ENCODE peak calls at places on chromosomes 16 and 17, in eight cellular contexts. K is heart left ventricle, E is body of pancreas, X is BE2C, V is astrocyte, Z is prostate gland, N is stomach, H is upper lobe of right lung. U is an unnamed sample. For H3K4me1, the result is how much of the 10 kb centered on the place peaks cover.

GRCh38 chr16:88700636-88701482 is 5.3 kb downstream of the RNF166 start:
- DNase-seq in K (peak), E (peak), X (no peak), V (peak), Z (peak), N (peak), H (peak), U (peak)

GRCh38 chr17:61639818-61640217 is 48.8 kb upstream of the NACA2 start:
- DNase-seq in K (no peak), E (no peak), X (no peak), V (no peak), Z (no peak), N (no peak), H (no peak), U (no peak)

GRCh38 chr16:81521141-81521626 is 76.6 kb downstream of the CMIP start:
- DNase-seq in K (no peak), E (peak), X (no peak), V (no peak), Z (no peak), N (peak), H (peak), U (no peak)

GRCh38 chr16:24834459-24835335 is 11.1 kb upstream of the SLC5A11 start:
- DNase-seq in K (no peak), E (no peak), X (peak), V (no peak), Z (peak), N (peak), H (no peak), U (peak)

GRCh38 chr16:86344586-86344871 is 165.8 kb upstream of the FOXF1 start:
- DNase-seq in K (no peak), E (no peak), X (no peak), V (no peak), Z (no peak), N (no peak), H (no peak), U (no peak)

GRCh38 chr16:8173111-8173644 is 417.1 kb downstream of the TMEM114 start:
- DNase-seq in K (peak), E (peak), X (peak), V (peak), Z (peak), N (peak), H (peak), U (peak)

GRCh38 chr16:14378684-14379467 is 251.2 kb downstream of the PARN start:
- DNase-seq in K (no peak), E (no peak), X (no peak), V (peak), Z (no peak), N (no peak), H (no peak), U (peak)

GRCh38 chr17:491086-492014 is 138.7 kb upstream of the RPH3AL start:
- DNase-seq in K (peak), E (peak), X (peak), V (peak), Z (peak), N (peak), H (peak), U (peak)

GRCh38 chr17:18917506-18918032 is 34.4 kb upstream of the SLC5A10 start:
- DNase-seq in K (no peak), E (no peak), X (no peak), V (no peak), Z (no peak), N (no peak), H (no peak), U (no peak)

GRCh38 chr17:3986270-3986938 is 22.2 kb upstream of the ATP2A3 start:
- DNase-seq in K (no peak), E (no peak), X (no peak), V (no peak), Z (no peak), N (peak), H (peak), U (no peak)

GRCh38 chr17:3603119-3603869 is 5.9 kb downstream of the TRPV1 start:
- DNase-seq in K (no peak), E (no peak), X (no peak), V (peak), Z (no peak), N (no peak), H (no peak), U (peak)

GRCh38 chr16:12802048-12802447 is 1.6 kb downstream of the CPPED1 start:
- DNase-seq in K (no peak), E (no peak), X (no peak), V (no peak), Z (no peak), N (no peak), H (no peak), U (no peak)

GRCh38 chr16:88387941-88388627 is 5.3 kb downstream of the ZNF469 start:
- DNase-seq in K (no peak), E (peak), X (no peak), V (peak), Z (peak), N (peak), H (peak), U (peak)

GRCh38 chr17:76134911-76135809 is 5.9 kb downstream of the FOXJ1 start:
- DNase-seq in K (no peak), E (no peak), X (no peak), V (no peak), Z (no peak), N (no peak), H (no peak), U (no peak)

GRCh38 chr16:82231021-82231787 is 61.2 kb upstream of the MPHOSPH6 start:
- DNase-seq in K (no peak), E (peak), X (no peak), V (no peak), Z (peak), N (no peak), H (no peak), U (no peak)

DNA sequence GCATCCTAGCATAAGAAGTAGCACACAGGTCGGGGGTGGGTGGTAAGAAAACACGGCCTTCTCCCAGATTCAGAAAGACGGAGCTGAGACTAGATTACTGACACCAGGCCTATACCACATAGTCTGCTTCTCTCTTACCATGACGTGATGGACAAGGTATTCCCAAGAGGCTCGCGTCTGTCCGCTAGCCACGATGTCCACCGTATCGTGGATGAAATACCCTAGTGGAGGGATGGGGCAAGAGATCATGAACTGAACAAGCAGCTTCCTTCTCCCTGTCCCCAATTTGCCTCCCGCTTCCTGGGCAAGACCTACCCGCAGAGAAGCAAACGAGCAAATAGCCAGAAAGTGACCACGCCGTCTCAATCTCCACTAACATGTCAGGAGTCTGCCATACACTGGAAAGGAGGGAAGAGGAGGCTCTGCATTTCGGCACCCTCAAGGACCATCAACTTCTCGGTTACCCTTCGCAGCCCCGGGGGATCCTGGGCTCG is 820 bp downstream of the TLCD1 start:
- DNase-seq in K (no peak), E (no peak), X (peak), V (peak), Z (no peak), N (no peak), H (no peak), U (peak)
- H3K4me1 ChIP-seq in K (half or more), E (half or more), X (under half), V (under half), Z (under half), N (half or more), H (half or more), U (under half)

DNA sequence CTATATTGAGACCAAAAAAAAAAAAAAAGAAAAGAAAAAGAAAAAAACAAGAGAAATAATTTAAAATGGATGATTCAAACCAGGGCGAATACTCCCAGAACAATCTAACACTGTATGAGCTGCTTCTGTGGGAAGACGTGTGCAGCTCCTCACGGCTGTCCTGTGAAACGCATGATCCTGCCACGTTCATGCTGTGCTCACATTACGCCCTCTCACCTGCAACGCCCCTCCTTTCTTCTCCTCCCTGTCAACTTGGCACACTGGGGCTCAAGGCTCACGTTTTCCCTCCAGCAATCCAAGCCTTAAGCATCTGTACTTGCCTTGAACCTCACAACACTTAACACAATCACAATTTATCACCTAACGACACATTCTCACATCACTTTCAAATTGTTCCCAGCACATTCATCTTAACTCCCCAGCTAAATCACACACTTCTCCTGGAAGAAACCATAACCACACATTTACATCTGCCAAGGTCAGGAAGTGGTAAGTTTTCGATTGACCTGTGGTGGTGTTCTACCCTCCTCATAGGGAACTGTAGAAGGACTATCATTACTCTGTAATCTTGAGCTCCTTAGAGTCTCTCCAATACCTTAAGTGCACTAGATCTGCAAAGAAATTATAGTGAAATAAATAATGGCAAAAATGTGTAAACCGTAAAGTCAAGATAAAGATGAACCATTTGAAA is 29.1 kb downstream of the MBTPS1 start:
- DNase-seq in K (no peak), E (no peak), X (no peak), V (peak), Z (no peak), N (no peak), H (no peak), U (peak)
- H3K4me1 ChIP-seq in K (under half), E (under half), X (under half), V (under half), Z (under half), N (under half), H (under half), U (under half)

DNA sequence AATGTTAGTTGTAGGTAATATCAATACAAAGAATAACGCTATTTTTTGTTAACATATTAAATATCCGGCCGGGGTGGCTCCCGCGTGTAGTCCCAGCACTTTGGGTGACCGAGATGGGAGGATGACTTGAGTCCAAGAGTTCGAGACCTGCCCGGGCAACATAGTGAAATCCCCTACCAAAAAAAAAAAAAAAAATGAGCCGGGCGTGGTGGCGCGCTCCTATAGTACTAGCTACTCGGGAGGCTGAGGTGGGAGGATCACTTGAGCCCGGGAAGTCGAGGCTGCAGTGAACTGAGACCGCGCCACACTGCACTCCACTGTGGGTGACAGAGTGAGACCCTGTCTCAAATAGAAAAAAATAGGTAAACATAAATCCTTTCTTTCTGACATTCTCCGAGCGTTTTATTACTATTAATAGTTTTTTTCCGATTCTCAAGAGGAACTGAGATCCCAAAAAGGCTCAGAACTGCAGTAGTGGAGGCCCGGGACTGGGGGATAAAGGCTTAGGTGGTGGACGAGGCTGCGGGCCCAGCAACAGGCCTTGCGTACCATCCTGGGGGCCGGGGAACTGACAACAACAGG is 1.0 kb downstream of the N4BP1 start:
- DNase-seq in K (no peak), E (no peak), X (peak), V (no peak), Z (no peak), N (peak), H (no peak), U (peak)
- H3K4me1 ChIP-seq in K (half or more), E (under half), X (under half), V (under half), Z (under half), N (half or more), H (half or more), U (under half)

DNA sequence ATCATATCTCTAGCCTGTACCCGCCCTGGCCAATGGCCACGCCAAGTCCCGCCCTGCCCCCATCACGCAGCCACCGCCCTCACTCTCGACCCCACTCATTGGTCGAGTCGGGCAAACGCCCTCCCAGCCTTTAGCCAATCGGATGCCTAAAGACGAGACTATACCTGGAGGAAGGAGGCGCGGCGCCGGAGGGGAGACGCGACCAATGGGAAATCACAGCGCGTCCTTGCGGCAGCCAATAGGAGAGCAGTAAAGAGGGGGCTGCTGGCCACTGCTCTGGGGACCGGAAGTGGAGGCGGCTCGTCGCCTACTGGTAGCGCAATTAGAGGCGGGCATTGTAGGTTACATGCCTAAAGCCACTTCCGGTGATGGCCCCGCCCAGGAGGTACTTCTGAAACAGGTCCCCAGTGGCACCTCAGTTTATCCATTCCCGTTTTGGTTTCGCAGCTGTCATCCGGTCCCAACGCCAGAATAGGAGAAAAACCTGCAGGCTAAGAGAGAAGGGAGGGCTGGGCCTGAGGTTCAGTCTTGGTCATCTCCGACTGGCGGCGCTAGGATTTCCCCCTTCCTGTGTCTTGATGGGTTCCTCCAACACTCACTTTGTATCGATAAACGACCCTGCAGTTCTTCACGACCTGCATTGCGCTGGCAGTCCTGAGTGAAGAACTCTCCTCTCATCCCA is 3.6 kb upstream of the MTMR4 start:
- DNase-seq in K (peak), E (peak), X (peak), V (peak), Z (peak), N (peak), H (peak), U (peak)
- H3K4me1 ChIP-seq in K (half or more), E (under half), X (under half), V (under half), Z (under half), N (half or more), H (under half), U (under half)

GRCh38 chr16:17348042-17348783 is 122.5 kb downstream of the XYLT1 start:
- DNase-seq in K (no peak), E (no peak), X (no peak), V (no peak), Z (no peak), N (no peak), H (no peak), U (no peak)

GRCh38 chr16:17346441-17346773 is 124.4 kb downstream of the XYLT1 start:
- DNase-seq in K (no peak), E (no peak), X (no peak), V (no peak), Z (no peak), N (no peak), H (no peak), U (no peak)

GRCh38 chr16:17348826-17349225 is 121.9 kb downstream of the XYLT1 start:
- DNase-seq in K (no peak), E (no peak), X (no peak), V (no peak), Z (no peak), N (no peak), H (no peak), U (no peak)

GRCh38 chr16:17346774-17347569 is 123.8 kb downstream of the XYLT1 start:
- DNase-seq in K (no peak), E (no peak), X (no peak), V (no peak), Z (peak), N (no peak), H (no peak), U (no peak)

DNA sequence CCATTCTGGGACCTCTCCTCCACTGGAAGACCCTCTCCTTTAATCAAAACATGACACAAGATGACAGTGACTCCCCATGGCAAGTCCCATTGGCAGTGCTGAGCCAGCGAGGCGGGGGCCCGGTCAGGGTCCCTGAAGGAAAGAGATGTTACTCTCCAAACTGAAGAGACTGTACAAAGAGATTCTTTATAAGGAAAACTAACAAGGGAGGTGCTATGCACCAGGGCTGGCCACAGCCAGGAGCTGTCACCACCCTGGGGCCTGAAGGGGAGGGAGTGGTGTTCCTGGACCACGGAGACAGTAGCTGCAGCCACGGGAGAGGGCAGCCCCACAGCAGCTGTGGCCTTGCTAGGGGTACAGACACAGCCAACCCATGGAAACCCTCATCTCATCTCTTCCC is 123.1 kb downstream of the XYLT1 start:
- DNase-seq in K (peak), E (no peak), X (no peak), V (no peak), Z (no peak), N (no peak), H (no peak), U (no peak)
- H3K4me1 ChIP-seq in K (under half), E (under half), X (under half), V (under half), Z (under half), N (half or more), H (under half), U (under half)

GRCh38 chr17:17034028-17034427 is 8.2 kb upstream of the MPRIP start:
- DNase-seq in K (no peak), E (no peak), X (no peak), V (no peak), Z (no peak), N (no peak), H (no peak), U (peak)
- H3K4me1 ChIP-seq in K (under half), E (under half), X (under half), V (under half), Z (under half), N (under half), H (under half), U (under half)

GRCh38 chr17:64149196-64149595 is 19.3 kb upstream of the ERN1 start:
- DNase-seq in K (no peak), E (no peak), X (no peak), V (no peak), Z (no peak), N (no peak), H (no peak), U (no peak)

GRCh38 chr17:64148017-64148631 is 18.2 kb upstream of the ERN1 start:
- DNase-seq in K (no peak), E (no peak), X (peak), V (peak), Z (no peak), N (no peak), H (no peak), U (peak)

GRCh38 chr17:64147110-64148016 is 17.4 kb upstream of the ERN1 start:
- DNase-seq in K (no peak), E (no peak), X (no peak), V (peak), Z (no peak), N (no peak), H (no peak), U (peak)

GRCh38 chr17:64150237-64151015 is 20.5 kb upstream of the ERN1 start:
- DNase-seq in K (no peak), E (peak), X (no peak), V (no peak), Z (no peak), N (peak), H (peak), U (no peak)

DNA sequence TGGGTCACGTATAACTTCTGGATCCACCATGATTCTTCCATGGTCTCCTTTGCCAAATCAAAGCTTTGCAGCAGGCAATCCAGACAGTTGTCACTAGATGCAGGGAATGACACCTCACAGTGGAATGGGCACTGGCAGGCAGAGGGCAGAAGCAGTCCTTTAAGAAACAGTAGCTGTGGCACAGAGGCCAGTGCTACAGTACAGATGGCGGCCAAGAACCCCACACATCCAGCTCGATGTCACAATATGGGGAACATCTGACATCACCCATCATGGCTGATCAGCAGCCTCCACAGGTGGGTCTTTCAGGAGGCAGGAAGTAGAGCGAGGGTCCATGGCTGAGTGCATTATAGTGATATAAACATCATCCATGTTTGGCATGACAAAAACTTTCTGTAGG is 18.8 kb upstream of the ERN1 start:
- DNase-seq in K (no peak), E (peak), X (no peak), V (no peak), Z (no peak), N (peak), H (no peak), U (no peak)
- H3K4me1 ChIP-seq in K (half or more), E (half or more), X (under half), V (under half), Z (under half), N (under half), H (under half), U (under half)

DNA sequence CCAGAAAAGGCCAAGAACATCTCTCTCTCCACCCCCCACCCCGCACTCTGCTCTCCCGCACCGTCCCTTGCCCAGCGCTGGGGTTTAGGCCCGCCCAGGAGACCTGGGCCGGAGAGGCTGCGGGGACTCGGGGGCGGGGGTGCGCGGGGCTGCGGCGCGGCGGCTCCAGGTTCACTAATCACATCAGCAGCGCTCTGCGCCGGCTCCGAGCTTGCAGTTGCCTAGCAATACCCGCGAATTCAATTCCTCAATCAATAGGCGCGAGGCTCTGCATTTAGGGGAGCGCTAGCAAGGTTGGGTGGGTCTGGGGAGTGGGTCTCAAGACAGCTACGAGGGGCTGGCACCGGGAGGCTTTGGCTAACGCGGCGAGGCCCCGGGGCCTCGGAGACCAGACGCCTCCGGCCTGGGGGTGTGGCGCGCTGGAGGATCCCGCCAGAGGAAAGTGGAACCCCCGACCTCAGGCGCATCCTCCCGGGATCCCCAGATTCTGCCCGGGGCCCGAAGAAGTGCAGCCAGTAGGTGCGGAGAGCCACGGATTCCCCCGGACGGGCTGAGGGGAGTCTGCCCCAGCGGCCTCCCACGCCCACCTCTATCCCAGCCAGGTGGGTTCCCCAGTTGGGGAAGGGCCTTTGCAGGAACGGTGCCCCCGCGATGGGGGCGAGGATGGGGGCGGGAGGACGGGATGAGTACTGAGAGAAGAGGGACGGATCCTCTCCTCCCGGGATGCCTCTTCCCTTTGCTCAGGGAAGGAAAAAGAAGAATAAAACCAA is 5.3 kb downstream of the CBX8 start:
- DNase-seq in K (peak), E (no peak), X (no peak), V (no peak), Z (no peak), N (no peak), H (peak), U (no peak)
- H3K4me1 ChIP-seq in K (under half), E (under half), X (under half), V (under half), Z (under half), N (half or more), H (under half), U (under half)

U was measured in fibroblast of lung.